ENCODE peak calls at places on chromosomes 7 and 10, in four cellular contexts. Z is K562, G is H1, W is GM12878. M is an unnamed sample.

GRCh38 chr7:50690541-50691011 is 92.1 kb downstream of the GRB10 start:
- DNase-seq in Z (no peak), G (no peak), W (no peak), M (no peak)

GRCh38 chr7:132379292-132379691 is 197.0 kb downstream of the PLXNA4 start:
- DNase-seq in Z (no peak), G (no peak), W (no peak), M (no peak)

GRCh38 chr7:43769791-43770465 is 11.4 kb downstream of the BLVRA start:
- DNase-seq in Z (no peak), G (no peak), W (no peak), M (no peak)

GRCh38 chr10:122162566-122163181 is 108.4 kb upstream of the BTBD16 start:
- DNase-seq in Z (no peak), G (no peak), W (no peak), M (peak)

GRCh38 chr10:17286562-17287089 is 58.6 kb downstream of the VIM start:
- DNase-seq in Z (no peak), G (no peak), W (no peak), M (no peak)

GRCh38 chr7:37578350-37578749 is 105.2 kb upstream of the GPR141 start:
- DNase-seq in Z (no peak), G (no peak), W (no peak), M (no peak)

GRCh38 chr7:140176271-140176701 is 497 bp downstream of the KDM7A start:
- DNase-seq in Z (peak), G (no peak), W (no peak), M (peak)

GRCh38 chr10:44752451-44753441 is 158.4 kb upstream of the TMEM72 start:
- DNase-seq in Z (no peak), G (no peak), W (no peak), M (no peak)

GRCh38 chr7:73504017-73504416 is 18.1 kb downstream of the BAZ1B start:
- DNase-seq in Z (no peak), G (no peak), W (no peak), M (peak)

GRCh38 chr7:41777894-41778596 is 75.2 kb upstream of the INHBA start:
- DNase-seq in Z (no peak), G (no peak), W (no peak), M (no peak)

GRCh38 chr7:100171087-100171681 is 2.8 kb upstream of the GAL3ST4 start:
- DNase-seq in Z (peak), G (peak), W (no peak), M (no peak)

GRCh38 chr7:133513608-133514007 is 260.7 kb downstream of the EXOC4 start:
- DNase-seq in Z (no peak), G (no peak), W (no peak), M (no peak)

GRCh38 chr10:69633673-69634635 is 3.9 kb downstream of the FAM241B start:
- DNase-seq in Z (no peak), G (peak), W (no peak), M (no peak)

GRCh38 chr7:140039071-140039470 is 23.7 kb downstream of the PARP12 start:
- DNase-seq in Z (no peak), G (no peak), W (no peak), M (no peak)

GRCh38 chr7:116138202-116138801 is 72.0 kb upstream of the TES start:
- DNase-seq in Z (peak), G (no peak), W (no peak), M (peak)

GRCh38 chr7:156029460-156030007 is 217.3 kb upstream of the SHH start:
- DNase-seq in Z (no peak), G (peak), W (no peak), M (no peak)
- TF ChIP-seq NRF1 in Z (no peak), G (no peak), W (no peak), M (no peak)

GRCh38 chr7:2906197-2906931 is 62.3 kb upstream of the GNA12 start:
- DNase-seq in Z (no peak), G (no peak), W (no peak), M (no peak)
- TF ChIP-seq NRF1 in Z (no peak), G (no peak), W (no peak), M (no peak)

GRCh38 chr10:8404721-8405120 is 350.2 kb downstream of the GATA3 start:
- DNase-seq in Z (no peak), G (no peak), W (peak), M (no peak)
- TF ChIP-seq NRF1 in Z (no peak), G (no peak), W (no peak), M (no peak)

GRCh38 chr10:10482613-10483012 is 535.1 kb upstream of the CELF2 start:
- DNase-seq in Z (no peak), G (no peak), W (no peak), M (no peak)
- TF ChIP-seq NRF1 in Z (no peak), G (no peak), W (no peak), M (no peak)

DNA sequence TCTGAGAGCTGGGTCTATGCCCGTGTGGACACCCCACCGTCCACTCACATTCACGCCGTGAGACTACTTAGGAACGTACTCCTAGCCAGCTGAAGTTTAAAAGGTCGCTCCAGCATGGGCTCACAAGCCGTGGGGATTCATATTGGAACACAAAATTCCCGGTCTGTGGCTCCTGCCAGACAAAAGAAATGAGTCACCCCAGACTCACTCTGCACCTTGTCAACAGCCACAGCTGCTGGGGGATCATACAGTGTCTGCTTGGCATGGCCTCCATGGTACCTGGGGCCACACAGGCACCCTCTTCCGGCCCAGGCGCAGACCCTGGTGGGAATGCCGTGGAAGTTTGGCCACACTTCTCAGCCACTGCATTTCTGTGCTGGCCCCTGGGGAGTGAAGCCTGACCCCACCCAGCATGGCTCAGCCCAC is 228.4 kb downstream of the DNAJB6 start:
- DNase-seq in Z (no peak), G (no peak), W (no peak), M (no peak)
- TF ChIP-seq NRF1 in Z (no peak), G (no peak), W (no peak), M (no peak)

M was measured in SK-N-SH.